ENCODE peak calls at places on chromosomes 11 and 22, in eight cellular contexts. One of them, this sample, is unnamed.

GRCh38 chr22:50027639-50028537 is 15.3 kb upstream of the IL17REL start:
- DNase-seq in hepatic stellate cell: peak; percentile 60
- DNase-seq in germinal center: no peak
- DNase-seq in OCI-M1: no peak
- DNase-seq in A172: no peak
- DNase-seq in GM13977: no peak
- DNase-seq in NCI-H2171: no peak
- DNase-seq in colonic mucosa: no peak
- DNase-seq in this sample: peak; percentile 24

GRCh38 chr11:9001736-9002135 is 2.1 kb downstream of the NRIP3 start:
- DNase-seq in hepatic stellate cell: peak; percentile 79
- DNase-seq in germinal center: no peak
- DNase-seq in OCI-M1: peak; percentile 84
- DNase-seq in A172: peak; percentile 86
- DNase-seq in GM13977: no peak
- DNase-seq in NCI-H2171: no peak
- DNase-seq in colonic mucosa: no peak
- DNase-seq in this sample: peak; percentile 99

GRCh38 chr22:19826619-19826950 is 28.1 kb downstream of the GNB1L start:
- DNase-seq in hepatic stellate cell: no peak
- DNase-seq in germinal center: no peak
- DNase-seq in OCI-M1: no peak
- DNase-seq in A172: no peak
- DNase-seq in GM13977: no peak
- DNase-seq in NCI-H2171: no peak
- DNase-seq in colonic mucosa: no peak
- DNase-seq in this sample: no peak

GRCh38 chr11:71429701-71430100 is 18.5 kb downstream of the DHCR7 start:
- DNase-seq in hepatic stellate cell: no peak
- DNase-seq in germinal center: no peak
- DNase-seq in OCI-M1: no peak
- DNase-seq in A172: no peak
- DNase-seq in GM13977: no peak
- DNase-seq in NCI-H2171: no peak
- DNase-seq in colonic mucosa: no peak
- DNase-seq in this sample: no peak

GRCh38 chr11:3920148-3920852 is 64.8 kb downstream of the STIM1 start:
- DNase-seq in hepatic stellate cell: no peak
- DNase-seq in germinal center: no peak
- DNase-seq in OCI-M1: peak; percentile 93
- DNase-seq in A172: peak; percentile 78
- DNase-seq in GM13977: peak; percentile 40
- DNase-seq in NCI-H2171: peak; percentile 10
- DNase-seq in colonic mucosa: peak; percentile 54
- DNase-seq in this sample: no peak

GRCh38 chr11:2275334-2276279 is 5.2 kb upstream of the ASCL2 start:
- DNase-seq in hepatic stellate cell: no peak
- DNase-seq in germinal center: no peak
- DNase-seq in OCI-M1: no peak
- DNase-seq in A172: no peak
- DNase-seq in GM13977: no peak
- DNase-seq in NCI-H2171: no peak
- DNase-seq in colonic mucosa: no peak
- DNase-seq in this sample: no peak

GRCh38 chr22:39655736-39656285 is 85.3 kb downstream of the CACNA1I start:
- DNase-seq in hepatic stellate cell: no peak
- DNase-seq in germinal center: no peak
- DNase-seq in OCI-M1: no peak
- DNase-seq in A172: no peak
- DNase-seq in GM13977: no peak
- DNase-seq in NCI-H2171: peak; percentile 68
- DNase-seq in colonic mucosa: no peak
- DNase-seq in this sample: no peak

GRCh38 chr11:105109353-105109752 is 30.2 kb downstream of the CARD18 start:
- DNase-seq in hepatic stellate cell: no peak
- DNase-seq in germinal center: no peak
- DNase-seq in OCI-M1: no peak
- DNase-seq in A172: no peak
- DNase-seq in GM13977: no peak
- DNase-seq in NCI-H2171: no peak
- DNase-seq in colonic mucosa: no peak
- DNase-seq in this sample: no peak

GRCh38 chr22:47391169-47392053 is 629.0 kb downstream of the TBC1D22A start:
- DNase-seq in hepatic stellate cell: no peak
- DNase-seq in germinal center: no peak
- DNase-seq in OCI-M1: no peak
- DNase-seq in A172: no peak
- DNase-seq in GM13977: no peak
- DNase-seq in NCI-H2171: no peak
- DNase-seq in colonic mucosa: no peak
- DNase-seq in this sample: no peak

GRCh38 chr11:7384691-7385090 is 100.6 kb upstream of the OLFML1 start:
- DNase-seq in hepatic stellate cell: no peak
- DNase-seq in germinal center: no peak
- DNase-seq in OCI-M1: no peak
- DNase-seq in A172: no peak
- DNase-seq in GM13977: no peak
- DNase-seq in NCI-H2171: no peak
- DNase-seq in colonic mucosa: no peak
- DNase-seq in this sample: no peak

This sample was measured in RKO.